ENCODE peak calls at places on chromosomes 13 and 19, in four cellular contexts. A is neuronal stem cell; K is CD4-positive, alpha-beta memory T cell; Q is NCI-H2029. N is an unnamed sample.

GRCh38 chr13:60164490-60164889 is 762 bp upstream of the DIAPH3 start:
- DNase-seq in A (no peak), K (no peak), Q (no peak), N (no peak)

GRCh38 chr19:15371119-15371518 is 8.5 kb downstream of the AKAP8 start:
- DNase-seq in K (no peak), A (no peak), Q (no peak), N (no peak)

GRCh38 chr13:106656214-106656613 is 88.3 kb upstream of the ARGLU1 start:
- DNase-seq in Q (no peak), A (no peak), K (no peak), N (no peak)

GRCh38 chr19:37413243-37414084 is 42.6 kb downstream of the ZNF527 start:
- DNase-seq in A (no peak), K (no peak), Q (no peak), N (no peak)

GRCh38 chr13:102191951-102192461 is 209.8 kb downstream of the FGF14 start:
- DNase-seq in A (peak), Q (no peak), K (no peak), N (no peak)

GRCh38 chr13:82224806-82225205 is 1657.5 kb downstream of the SLITRK1 start:
- DNase-seq in K (no peak), Q (no peak), A (no peak), N (no peak)

GRCh38 chr13:52127783-52128702 is 830 bp downstream of the NEK5 start:
- DNase-seq in K (peak), A (peak), Q (peak), N (peak)

GRCh38 chr19:31340059-31341025 is 8.9 kb downstream of the TSHZ3 start:
- DNase-seq in K (peak), Q (no peak), A (no peak), N (no peak)

GRCh38 chr13:39864221-39864620 is 208.8 kb downstream of the COG6 start:
- DNase-seq in K (no peak), A (no peak), Q (no peak), N (no peak)

GRCh38 chr19:42108527-42109389 is 23.5 kb downstream of the POU2F2 start:
- DNase-seq in K (peak), A (peak), Q (peak), N (peak)

GRCh38 chr13:40624338-40624737 is 42.1 kb downstream of the FOXO1 start:
- DNase-seq in Q (no peak), A (no peak), K (peak), N (no peak)

GRCh38 chr19:50555447-50556235 is 12.6 kb downstream of the LRRC4B start:
- DNase-seq in Q (no peak), A (no peak), K (no peak), N (no peak)

GRCh38 chr19:40594657-40595077 is 6.5 kb upstream of the LTBP4 start:
- DNase-seq in A (no peak), Q (no peak), K (no peak), N (no peak)

GRCh38 chr19:6220385-6221191 is 59.2 kb downstream of the MLLT1 start:
- DNase-seq in Q (no peak), K (peak), A (no peak), N (no peak)

GRCh38 chr19:18114483-18114882 is 16.9 kb downstream of the MAST3 start:
- DNase-seq in A (no peak), K (no peak), Q (no peak), N (no peak)

GRCh38 chr13:107200491-107200890 is 632.6 kb upstream of the ARGLU1 start:
- DNase-seq in A (no peak), K (no peak), Q (no peak), N (no peak)

GRCh38 chr19:33878912-33879810 is 82.5 kb downstream of the KCTD15 start:
- DNase-seq in Q (no peak), A (no peak), K (no peak), N (no peak)

GRCh38 chr19:21321996-21322395 is 7.2 kb downstream of the ZNF708 start:
- DNase-seq in A (no peak), Q (no peak), K (no peak), N (no peak)

GRCh38 chr19:46015080-46015960 is 7.5 kb downstream of the PGLYRP1 start:
- DNase-seq in A (peak), K (peak), Q (peak), N (peak)

GRCh38 chr13:39941236-39941635 is 285.8 kb downstream of the COG6 start:
- DNase-seq in K (no peak), A (no peak), Q (no peak), N (no peak)

GRCh38 chr19:52941941-52942370 is 18.7 kb upstream of the ZNF888 start:
- DNase-seq in A (no peak), Q (no peak), K (peak), N (no peak)

GRCh38 chr19:45526143-45526542 is 18.9 kb downstream of the VASP start:
- DNase-seq in A (peak), K (no peak), Q (peak), N (peak)

GRCh38 chr13:40116008-40116407 is 460.5 kb downstream of the COG6 start:
- DNase-seq in Q (no peak), A (no peak), K (peak), N (peak)

GRCh38 chr13:77048592-77048991 is 21.6 kb upstream of the FBXL3 start:
- DNase-seq in K (no peak), Q (no peak), A (peak), N (no peak)

GRCh38 chr13:110387451-110388140 is 80.5 kb downstream of the COL4A2 start:
- DNase-seq in K (no peak), Q (no peak), A (no peak), N (no peak)

GRCh38 chr19:43575955-43576451 is 402 bp downstream of the PINLYP start:
- DNase-seq in K (no peak), A (no peak), Q (no peak), N (no peak)

GRCh38 chr13:31038834-31039552 is 106.5 kb downstream of the TEX26 start:
- DNase-seq in Q (no peak), K (no peak), A (no peak), N (no peak)

GRCh38 chr19:43524922-43525835 is 1.8 kb downstream of the ETHE1 start:
- DNase-seq in Q (no peak), A (no peak), K (peak), N (peak)

GRCh38 chr19:13995017-13995728 is 10.9 kb downstream of the RFX1 start:
- DNase-seq in Q (no peak), K (no peak), A (no peak), N (no peak)

GRCh38 chr13:20209937-20210336 is 17.2 kb upstream of the GJB2 start:
- DNase-seq in K (no peak), Q (no peak), A (no peak), N (no peak)

N was measured in DMS153.